ENCODE peak calls at places on chromosomes 7 and 10, in eight cellular contexts. K is PC-3, Z is colonic mucosa, Y is LoVo, P is mammary epithelial cell, W is T-helper 9 cell, R is Caco-2, D is GF-D8. A is an unnamed sample.

GRCh38 chr7:390761-391410 is 100.9 kb downstream of the FOXL3 start:
- DNase-seq in K (no peak), Z (peak; percentile 12), Y (no peak), P (no peak), W (no peak), R (no peak), D (no peak), A (no peak)

GRCh38 chr10:75226055-75226454 is 9.7 kb downstream of the COMTD1 start:
- DNase-seq in K (no peak), Z (no peak), Y (no peak), P (no peak), W (no peak), R (no peak), D (no peak), A (no peak)

GRCh38 chr7:5596046-5596895 is 172.6 kb upstream of the TNRC18 start:
- DNase-seq in K (peak; percentile 87), Z (peak; percentile 71), Y (peak; percentile 45), P (peak; percentile 90), W (peak; percentile 25), R (no peak), D (peak; percentile 52), A (peak; percentile 89)

GRCh38 chr7:81776972-81777371 is 7.1 kb upstream of the HGF start:
- DNase-seq in K (peak; percentile 22), Z (no peak), Y (no peak), P (no peak), W (no peak), R (peak; percentile 7), D (no peak), A (no peak)

GRCh38 chr7:44216019-44216418 is 15.2 kb downstream of the YKT6 start:
- DNase-seq in K (no peak), Z (no peak), Y (no peak), P (no peak), W (no peak), R (no peak), D (no peak), A (no peak)

GRCh38 chr7:27606270-27607209 is 56.1 kb downstream of the HIBADH start:
- DNase-seq in K (peak; percentile 90), Z (no peak), Y (peak; percentile 89), P (peak; percentile 36), W (no peak), R (peak; percentile 23), D (no peak), A (peak; percentile 70)

GRCh38 chr7:460374-461117 is 59.1 kb downstream of the PDGFA start:
- DNase-seq in K (no peak), Z (no peak), Y (no peak), P (no peak), W (no peak), R (no peak), D (no peak), A (peak; percentile 52)

GRCh38 chr7:25240896-25241295 is 12.6 kb upstream of the NPVF start:
- DNase-seq in K (no peak), Z (no peak), Y (no peak), P (peak; percentile 3), W (no peak), R (no peak), D (no peak), A (no peak)

GRCh38 chr7:6026011-6026819 is 5.0 kb upstream of the ANKRD61 start:
- DNase-seq in K (peak; percentile 55), Z (peak; percentile 91), Y (peak; percentile 34), P (peak; percentile 19), W (peak; percentile 49), R (peak; percentile 80), D (no peak), A (peak; percentile 51)

GRCh38 chr7:150329331-150330106 is 6.2 kb upstream of the ACTR3C start:
- DNase-seq in K (no peak), Z (no peak), Y (no peak), P (no peak), W (no peak), R (no peak), D (no peak), A (no peak)

GRCh38 chr10:97427571-97428179 is 1.7 kb downstream of the PGAM1 start:
- DNase-seq in K (no peak), Z (peak; percentile 86), Y (peak; percentile 58), P (peak; percentile 44), W (no peak), R (peak; percentile 71), D (no peak), A (peak; percentile 68)

GRCh38 chr10:32384185-32384584 is 37.2 kb upstream of the EPC1 start:
- DNase-seq in K (peak; percentile 95), Z (peak; percentile 78), Y (peak; percentile 85), P (no peak), W (no peak), R (no peak), D (no peak), A (peak; percentile 35)

GRCh38 chr10:102764340-102765257 is 20.9 kb downstream of the WBP1L start:
- DNase-seq in K (peak; percentile 12), Z (no peak), Y (no peak), P (no peak), W (no peak), R (peak; percentile 33), D (no peak), A (peak; percentile 32)

GRCh38 chr7:158279539-158280466 is 307.8 kb downstream of the PTPRN2 start:
- DNase-seq in K (no peak), Z (no peak), Y (no peak), P (no peak), W (no peak), R (no peak), D (no peak), A (no peak)

GRCh38 chr10:75593690-75594556 is 162.5 kb downstream of the LRMDA start:
- DNase-seq in K (no peak), Z (no peak), Y (no peak), P (no peak), W (no peak), R (no peak), D (no peak), A (no peak)

GRCh38 chr7:69504733-69505132 is 93.5 kb upstream of the AUTS2 start:
- DNase-seq in K (no peak), Z (no peak), Y (no peak), P (no peak), W (no peak), R (no peak), D (no peak), A (no peak)

GRCh38 chr7:34850681-34851080 is 186.6 kb downstream of the DPY19L1 start:
- DNase-seq in K (no peak), Z (no peak), Y (no peak), P (no peak), W (no peak), R (no peak), D (no peak), A (no peak)

GRCh38 chr7:118080947-118081346 is 103.0 kb upstream of the LSM8 start:
- DNase-seq in K (peak; percentile 71), Z (peak; percentile 25), Y (peak; percentile 81), P (peak; percentile 96), W (no peak), R (peak; percentile 21), D (no peak), A (peak; percentile 43)

GRCh38 chr10:117094856-117095255 is 43.2 kb downstream of the VAX1 start:
- DNase-seq in K (no peak), Z (no peak), Y (no peak), P (no peak), W (no peak), R (no peak), D (no peak), A (no peak)

GRCh38 chr7:121023189-121023588 is 34.7 kb downstream of the CPED1 start:
- DNase-seq in K (no peak), Z (no peak), Y (no peak), P (no peak), W (no peak), R (no peak), D (no peak), A (no peak)

GRCh38 chr10:93417264-93417663 is 64.9 kb downstream of the MYOF start:
- DNase-seq in K (no peak), Z (no peak), Y (no peak), P (no peak), W (no peak), R (no peak), D (no peak), A (no peak)

GRCh38 chr10:33034931-33035330 is 76.9 kb upstream of the ITGB1 start:
- DNase-seq in K (no peak), Z (no peak), Y (no peak), P (no peak), W (no peak), R (no peak), D (no peak), A (no peak)

GRCh38 chr10:3169738-3170137 is 2.8 kb downstream of the PITRM1 start:
- DNase-seq in K (no peak), Z (no peak), Y (no peak), P (no peak), W (no peak), R (no peak), D (no peak), A (no peak)

GRCh38 chr10:28254290-28254985 is 48.4 kb downstream of the MPP7 start:
- DNase-seq in K (peak; percentile 79), Z (no peak), Y (no peak), P (peak; percentile 91), W (no peak), R (no peak), D (no peak), A (peak; percentile 20)

GRCh38 chr10:125578658-125579315 is 104.2 kb downstream of the TEX36 start:
- DNase-seq in K (no peak), Z (no peak), Y (no peak), P (no peak), W (no peak), R (no peak), D (no peak), A (no peak)

GRCh38 chr7:88312061-88312663 is 5.5 kb upstream of the STEAP4 start:
- DNase-seq in K (no peak), Z (peak; percentile 34), Y (no peak), P (peak; percentile 64), W (no peak), R (no peak), D (no peak), A (no peak)

GRCh38 chr7:148232784-148233183 is 357.8 kb upstream of the C7orf33 start:
- DNase-seq in K (no peak), Z (no peak), Y (no peak), P (no peak), W (no peak), R (no peak), D (no peak), A (no peak)